ENCODE peak calls at places on chromosomes 13 and 19, in nine cellular contexts. C is hypothalamus; Z is esophagus squamous epithelium; B is stimulated activated CD4-positive, alpha-beta T cell treated with anti-CD3 and anti-CD28 coated beads, Interleukin-1b, Interleukin-23, amount 100 ng/mL, for 1 hour; S is T-helper 2 cell; O is MCF 10A; E is HEK293T; T is uterus; X is activated naive CD8-positive, alpha-beta T cell treated with anti-CD3 and anti-CD28 coated beads, Interleukin-2, amount 50 U/mL, for 24 hours. V is an unnamed sample.

GRCh38 chr13:67369895-67370660 is 139.9 kb upstream of the PCDH9 start:
- DNase-seq in Z (no peak), S (no peak), T (no peak), O (peak; percentile 73), E (no peak), C (no peak), B (no peak), X (no peak), V (no peak)

GRCh38 chr19:14023404-14024235 is 4.3 kb upstream of the RLN3 start:
- DNase-seq in T (peak; percentile 30), X (peak; percentile 40), E (peak; percentile 62), B (no peak), O (peak; percentile 70), Z (no peak), S (no peak), C (no peak), V (no peak)

GRCh38 chr19:2714531-2715269 is 6.5 kb downstream of the DIRAS1 start:
- DNase-seq in O (no peak), C (no peak), Z (no peak), S (no peak), T (no peak), B (no peak), X (no peak), E (no peak), V (no peak)

GRCh38 chr19:18464646-18465045 is 26.7 kb upstream of the ISYNA1 start:
- DNase-seq in S (no peak), X (no peak), O (peak; percentile 58), T (peak; percentile 83), E (no peak), Z (no peak), B (no peak), C (peak; percentile 57), V (no peak)

GRCh38 chr19:51242881-51243280 is 8.0 kb upstream of the SIGLECL1 start:
- DNase-seq in Z (no peak), O (no peak), E (no peak), S (no peak), X (no peak), B (no peak), C (no peak), T (no peak), V (no peak)

GRCh38 chr13:35496761-35497386 is 20.4 kb upstream of the MAB21L1 start:
- DNase-seq in C (no peak), S (no peak), O (no peak), Z (no peak), E (no peak), B (no peak), T (no peak), X (no peak), V (no peak)

GRCh38 chr13:104289400-104289799 is 1223.2 kb upstream of the SLC10A2 start:
- DNase-seq in S (no peak), T (no peak), O (peak; percentile 20), E (no peak), B (no peak), X (no peak), Z (no peak), C (no peak), V (no peak)

GRCh38 chr13:32391101-32391620 is 36.8 kb downstream of the N4BP2L1 start:
- DNase-seq in O (no peak), S (no peak), X (no peak), T (no peak), B (no peak), C (no peak), E (no peak), Z (no peak), V (no peak)

GRCh38 chr19:17680235-17680722 is 7.9 kb downstream of the UNC13A start:
- DNase-seq in X (peak; percentile 64), C (peak; percentile 47), E (peak; percentile 29), O (no peak), Z (no peak), S (peak; percentile 51), B (no peak), T (peak; percentile 58), V (peak; percentile 26)

GRCh38 chr13:25733061-25733491 is 318.7 kb downstream of the SHISA2 start:
- DNase-seq in Z (no peak), O (peak; percentile 61), S (no peak), X (no peak), C (no peak), E (no peak), T (no peak), B (no peak), V (no peak)

GRCh38 chr13:83449666-83450395 is 432.4 kb downstream of the SLITRK1 start:
- DNase-seq in T (no peak), B (no peak), E (no peak), O (peak; percentile 64), X (no peak), Z (no peak), S (no peak), C (no peak), V (no peak)

GRCh38 chr19:2391118-2391725 is 31.2 kb downstream of the TMPRSS9 start:
- DNase-seq in S (peak; percentile 30), B (no peak), O (peak; percentile 76), E (peak; percentile 59), X (peak; percentile 30), Z (no peak), C (no peak), T (peak; percentile 39), V (peak; percentile 3)

GRCh38 chr13:96809366-96810096 is 184.7 kb downstream of the OXGR1 start:
- DNase-seq in S (no peak), T (no peak), O (no peak), Z (no peak), B (no peak), E (no peak), X (no peak), C (no peak), V (no peak)

GRCh38 chr13:111483621-111483987 is 163.2 kb downstream of the TEX29 start:
- DNase-seq in Z (no peak), E (no peak), C (no peak), T (no peak), O (no peak), B (no peak), X (no peak), S (no peak), V (no peak)

GRCh38 chr19:42315024-42315423 is 1.9 kb downstream of the TMEM145 start:
- DNase-seq in S (no peak), B (no peak), T (no peak), O (no peak), Z (no peak), E (no peak), X (no peak), C (no peak), V (no peak)

GRCh38 chr13:102182170-102182569 is 219.7 kb downstream of the FGF14 start:
- DNase-seq in X (no peak), E (no peak), C (no peak), T (no peak), O (no peak), Z (no peak), S (no peak), B (no peak), V (no peak)

GRCh38 chr13:75173457-75174356 is 308.3 kb downstream of the TBC1D4 start:
- DNase-seq in Z (no peak), B (no peak), X (no peak), E (peak; percentile 89), C (no peak), S (no peak), T (no peak), O (no peak), V (no peak)

GRCh38 chr19:913080-913748 is at the start of gene R3HDM4:
- DNase-seq in C (peak; percentile 83), O (peak; percentile 50), B (peak; percentile 81), S (peak; percentile 81), T (peak; percentile 70), Z (no peak), X (peak; percentile 90), E (peak; percentile 83), V (peak; percentile 76)

GRCh38 chr13:110239280-110240120 is 67.5 kb downstream of the COL4A1 start:
- DNase-seq in X (no peak), C (no peak), T (no peak), S (no peak), Z (no peak), O (no peak), B (no peak), E (no peak), V (no peak)

GRCh38 chr13:101700598-101700997 is 248.1 kb downstream of the ITGBL1 start:
- DNase-seq in C (no peak), S (no peak), E (no peak), Z (no peak), O (peak; percentile 72), B (no peak), T (no peak), X (no peak), V (no peak)

GRCh38 chr13:31749929-31750328 is 10.6 kb downstream of the RXFP2 start:
- DNase-seq in E (no peak), C (no peak), S (no peak), T (no peak), B (no peak), O (peak; percentile 83), Z (no peak), X (no peak), V (no peak)

GRCh38 chr19:30360378-30361106 is 11.6 kb upstream of the ZNF536 start:
- DNase-seq in B (no peak), X (no peak), T (no peak), Z (no peak), E (no peak), S (no peak), C (no peak), O (no peak), V (no peak)

GRCh38 chr19:38252935-38253691 is 3.1 kb downstream of the PPP1R14A start:
- DNase-seq in Z (no peak), E (no peak), C (peak; percentile 77), S (no peak), B (no peak), X (no peak), T (peak; percentile 52), O (no peak), V (no peak)

GRCh38 chr13:65594255-65594654 is 1635.9 kb downstream of the PCDH9 start:
- DNase-seq in Z (no peak), O (no peak), C (no peak), E (no peak), S (no peak), T (no peak), X (no peak), B (no peak), V (no peak)

GRCh38 chr19:2455481-2456300 is 1.1 kb downstream of the LMNB2 start:
- DNase-seq in C (peak; percentile 19), Z (no peak), X (peak; percentile 67), T (no peak), S (peak; percentile 47), B (no peak), O (peak; percentile 30), E (peak; percentile 48), V (peak; percentile 36)

GRCh38 chr19:8585894-8586750 is 8.9 kb upstream of the MYO1F start:
- DNase-seq in T (no peak), Z (no peak), S (peak; percentile 39), C (no peak), B (no peak), O (peak; percentile 65), E (peak; percentile 74), X (peak; percentile 66), V (peak; percentile 48)

GRCh38 chr13:72823081-72823480 is 41.1 kb downstream of the PIBF1 start:
- DNase-seq in X (no peak), T (no peak), C (no peak), O (no peak), Z (no peak), B (no peak), S (no peak), E (no peak), V (no peak)

GRCh38 chr19:31461814-31462539 is 112.7 kb upstream of the TSHZ3 start:
- DNase-seq in S (no peak), C (no peak), B (no peak), E (no peak), O (no peak), X (no peak), Z (no peak), T (no peak), V (no peak)

GRCh38 chr13:49366841-49367240 is 77.0 kb downstream of the CAB39L start:
- DNase-seq in Z (no peak), T (no peak), X (no peak), S (no peak), O (no peak), C (no peak), E (no peak), B (no peak), V (no peak)

GRCh38 chr19:30566681-30567420 is 194.7 kb downstream of the ZNF536 start:
- DNase-seq in X (no peak), B (no peak), T (no peak), C (no peak), E (no peak), Z (no peak), S (no peak), O (no peak), V (no peak)

GRCh38 chr19:54532528-54532927 is 29.9 kb downstream of the LAIR2 start:
- DNase-seq in C (no peak), O (no peak), S (peak; percentile 5), B (no peak), E (no peak), Z (no peak), X (peak; percentile 8), T (no peak), V (no peak)

V was measured in T-cell.